ENCODE peak calls at places on chromosomes 12 and 14, in seven cellular contexts. C is NCI-H1105, L is progenitor cell of endocrine pancreas, D is uterus, E is T-helper 22 cell, J is T-helper 1 cell, Z is NB4. O is an unnamed sample.

GRCh38 chr12:69688496-69689427 is 10.3 kb downstream of the BEST3 start:
- DNase-seq in C (no peak), L (no peak), D (peak; percentile 22), E (no peak), J (peak; percentile 20), Z (peak; percentile 84), O (peak; percentile 92)

GRCh38 chr14:73723799-73724621 is 9.8 kb upstream of the PNMA1 start:
- DNase-seq in C (no peak), L (no peak), D (peak; percentile 84), E (no peak), J (no peak), Z (peak; percentile 87), O (peak; percentile 92)

GRCh38 chr12:114408881-114409795 is 3.2 kb upstream of the TBX5 start:
- DNase-seq in C (no peak), L (no peak), D (no peak), E (no peak), J (no peak), Z (no peak), O (no peak)

GRCh38 chr12:107359382-107359781 is 266.0 kb upstream of the CRY1 start:
- DNase-seq in C (no peak), L (no peak), D (no peak), E (no peak), J (no peak), Z (no peak), O (no peak)

GRCh38 chr12:87092421-87092820 is 836.2 kb upstream of the MGAT4C start:
- DNase-seq in C (no peak), L (no peak), D (no peak), E (no peak), J (no peak), Z (no peak), O (no peak)

GRCh38 chr12:122350444-122350843 is 72.0 kb downstream of the CLIP1 start:
- DNase-seq in C (no peak), L (no peak), D (peak; percentile 32), E (no peak), J (no peak), Z (no peak), O (no peak)

GRCh38 chr12:130514149-130514551 is 176.5 kb downstream of the PIWIL1 start:
- DNase-seq in C (no peak), L (no peak), D (no peak), E (no peak), J (no peak), Z (no peak), O (no peak)

GRCh38 chr12:6553051-6553868 is 2.6 kb downstream of the IFFO1 start:
- DNase-seq in C (no peak), L (no peak), D (peak; percentile 61), E (no peak), J (no peak), Z (peak; percentile 24), O (no peak)

GRCh38 chr14:55749201-55749812 is 169.3 kb downstream of the KTN1 start:
- DNase-seq in C (no peak), L (no peak), D (no peak), E (no peak), J (no peak), Z (peak; percentile 71), O (no peak)

GRCh38 chr14:99568567-99569560 is 35.1 kb downstream of the CCDC85C start:
- DNase-seq in C (peak; percentile 77), L (no peak), D (no peak), E (no peak), J (no peak), Z (peak; percentile 15), O (no peak)

GRCh38 chr14:51674294-51675002 is 22.7 kb downstream of the FRMD6 start:
- DNase-seq in C (no peak), L (no peak), D (no peak), E (no peak), J (no peak), Z (no peak), O (no peak)

GRCh38 chr14:68807148-68807600 is 14.3 kb upstream of the ZFP36L1 start:
- DNase-seq in C (no peak), L (no peak), D (peak; percentile 74), E (no peak), J (no peak), Z (peak; percentile 71), O (peak; percentile 62)

GRCh38 chr12:120358412-120359158 is 10.4 kb downstream of the MSI1 start:
- DNase-seq in C (no peak), L (no peak), D (no peak), E (no peak), J (no peak), Z (no peak), O (no peak)

GRCh38 chr12:116210131-116210530 is 67.4 kb downstream of the MED13L start:
- DNase-seq in C (no peak), L (no peak), D (no peak), E (no peak), J (no peak), Z (no peak), O (no peak)

GRCh38 chr14:95189400-95190162 is 32.3 kb upstream of the DICER1 start:
- DNase-seq in C (peak; percentile 90), L (no peak), D (no peak), E (no peak), J (no peak), Z (no peak), O (no peak)

GRCh38 chr14:35539969-35540368 is 6.0 kb downstream of the INSM2 start:
- DNase-seq in C (no peak), L (no peak), D (no peak), E (no peak), J (peak; percentile 4), Z (no peak), O (no peak)

GRCh38 chr14:55005071-55005470 is 21.8 kb downstream of the WDHD1 start:
- DNase-seq in C (no peak), L (no peak), D (no peak), E (no peak), J (no peak), Z (no peak), O (no peak)

GRCh38 chr14:39217214-39217879 is 16.4 kb upstream of the MIA2 start:
- DNase-seq in C (no peak), L (no peak), D (no peak), E (no peak), J (no peak), Z (peak; percentile 38), O (no peak)

GRCh38 chr14:88140874-88141273 is 135.9 kb downstream of the GPR65 start:
- DNase-seq in C (no peak), L (no peak), D (no peak), E (no peak), J (no peak), Z (no peak), O (no peak)

GRCh38 chr14:76305474-76305826 is 70.5 kb upstream of the ESRRB start:
- DNase-seq in C (no peak), L (peak; percentile 8), D (no peak), E (no peak), J (no peak), Z (no peak), O (no peak)

GRCh38 chr12:110993425-110993824 is 73.0 kb upstream of the MYL2 start:
- DNase-seq in C (no peak), L (no peak), D (no peak), E (no peak), J (no peak), Z (peak; percentile 19), O (no peak)

GRCh38 chr14:66009104-66009503 is 477.1 kb upstream of the CCDC196 start:
- DNase-seq in C (no peak), L (no peak), D (no peak), E (no peak), J (no peak), Z (no peak), O (no peak)

GRCh38 chr14:34539407-34540180 is at the start of gene EAPP:
- DNase-seq in C (no peak), L (peak; percentile 94), D (peak; percentile 95), E (peak; percentile 93), J (peak; percentile 96), Z (peak; percentile 97), O (peak; percentile 99)

O was measured in RWPE2.